ENCODE peak calls at places on chromosomes 13 and 19, in seven cellular contexts. One of them, this sample, is unnamed.

GRCh38 chr13:48560657-48561337 is 27.9 kb upstream of the RCBTB2 start:
- DNase-seq in stimulated activated CD4-positive, alpha-beta T cell treated with anti-CD3 and anti-CD28 coated beads, Interleukin-2, amount 100 ng/mL, for 48 hours: no peak
- DNase-seq in tibial artery: no peak
- DNase-seq in NCI-H1092: no peak
- DNase-seq in stimulated activated CD8-positive, alpha-beta memory T cell treated with anti-CD3 and anti-CD28 coated beads, Interleukin-15, amount 100 ng/mL, for 1 hour: no peak
- DNase-seq in chondrocyte: no peak
- DNase-seq in NCI-H460: no peak
- DNase-seq in this sample: no peak

GRCh38 chr13:32056316-32056715 is 24.7 kb downstream of the FRY start:
- DNase-seq in stimulated activated CD4-positive, alpha-beta T cell treated with anti-CD3 and anti-CD28 coated beads, Interleukin-2, amount 100 ng/mL, for 48 hours: no peak
- DNase-seq in tibial artery: no peak
- DNase-seq in NCI-H1092: peak
- DNase-seq in stimulated activated CD8-positive, alpha-beta memory T cell treated with anti-CD3 and anti-CD28 coated beads, Interleukin-15, amount 100 ng/mL, for 1 hour: no peak
- DNase-seq in chondrocyte: no peak
- DNase-seq in NCI-H460: no peak
- DNase-seq in this sample: no peak

GRCh38 chr13:99307648-99308339 is 595 bp upstream of the GPR183 start:
- DNase-seq in stimulated activated CD4-positive, alpha-beta T cell treated with anti-CD3 and anti-CD28 coated beads, Interleukin-2, amount 100 ng/mL, for 48 hours: peak
- DNase-seq in tibial artery: peak
- DNase-seq in NCI-H1092: no peak
- DNase-seq in stimulated activated CD8-positive, alpha-beta memory T cell treated with anti-CD3 and anti-CD28 coated beads, Interleukin-15, amount 100 ng/mL, for 1 hour: no peak
- DNase-seq in chondrocyte: no peak
- DNase-seq in NCI-H460: no peak
- DNase-seq in this sample: no peak

GRCh38 chr13:113597386-113598080 is 13.0 kb downstream of the TFDP1 start:
- DNase-seq in stimulated activated CD4-positive, alpha-beta T cell treated with anti-CD3 and anti-CD28 coated beads, Interleukin-2, amount 100 ng/mL, for 48 hours: no peak
- DNase-seq in tibial artery: peak
- DNase-seq in NCI-H1092: no peak
- DNase-seq in stimulated activated CD8-positive, alpha-beta memory T cell treated with anti-CD3 and anti-CD28 coated beads, Interleukin-15, amount 100 ng/mL, for 1 hour: no peak
- DNase-seq in chondrocyte: peak
- DNase-seq in NCI-H460: no peak
- DNase-seq in this sample: no peak

GRCh38 chr19:6570754-6571153 is 20.2 kb downstream of the CD70 start:
- DNase-seq in stimulated activated CD4-positive, alpha-beta T cell treated with anti-CD3 and anti-CD28 coated beads, Interleukin-2, amount 100 ng/mL, for 48 hours: no peak
- DNase-seq in tibial artery: no peak
- DNase-seq in NCI-H1092: no peak
- DNase-seq in stimulated activated CD8-positive, alpha-beta memory T cell treated with anti-CD3 and anti-CD28 coated beads, Interleukin-15, amount 100 ng/mL, for 1 hour: no peak
- DNase-seq in chondrocyte: no peak
- DNase-seq in NCI-H460: no peak
- DNase-seq in this sample: no peak

GRCh38 chr19:2041436-2041685 is 9.7 kb downstream of the MKNK2 start:
- DNase-seq in stimulated activated CD4-positive, alpha-beta T cell treated with anti-CD3 and anti-CD28 coated beads, Interleukin-2, amount 100 ng/mL, for 48 hours: no peak
- DNase-seq in tibial artery: no peak
- DNase-seq in NCI-H1092: no peak
- DNase-seq in stimulated activated CD8-positive, alpha-beta memory T cell treated with anti-CD3 and anti-CD28 coated beads, Interleukin-15, amount 100 ng/mL, for 1 hour: no peak
- DNase-seq in chondrocyte: no peak
- DNase-seq in NCI-H460: no peak
- DNase-seq in this sample: no peak

GRCh38 chr13:40777957-40778235 is 6.9 kb upstream of the MRPS31 start:
- DNase-seq in stimulated activated CD4-positive, alpha-beta T cell treated with anti-CD3 and anti-CD28 coated beads, Interleukin-2, amount 100 ng/mL, for 48 hours: no peak
- DNase-seq in tibial artery: no peak
- DNase-seq in NCI-H1092: no peak
- DNase-seq in stimulated activated CD8-positive, alpha-beta memory T cell treated with anti-CD3 and anti-CD28 coated beads, Interleukin-15, amount 100 ng/mL, for 1 hour: no peak
- DNase-seq in chondrocyte: no peak
- DNase-seq in NCI-H460: no peak
- DNase-seq in this sample: no peak

GRCh38 chr13:35349673-35350278 is 126.7 kb downstream of the MAB21L1 start:
- DNase-seq in stimulated activated CD4-positive, alpha-beta T cell treated with anti-CD3 and anti-CD28 coated beads, Interleukin-2, amount 100 ng/mL, for 48 hours: no peak
- DNase-seq in tibial artery: no peak
- DNase-seq in NCI-H1092: no peak
- DNase-seq in stimulated activated CD8-positive, alpha-beta memory T cell treated with anti-CD3 and anti-CD28 coated beads, Interleukin-15, amount 100 ng/mL, for 1 hour: no peak
- DNase-seq in chondrocyte: no peak
- DNase-seq in NCI-H460: no peak
- DNase-seq in this sample: no peak

GRCh38 chr13:45122941-45123340 is 2.6 kb downstream of the GTF2F2 start:
- DNase-seq in stimulated activated CD4-positive, alpha-beta T cell treated with anti-CD3 and anti-CD28 coated beads, Interleukin-2, amount 100 ng/mL, for 48 hours: no peak
- DNase-seq in tibial artery: no peak
- DNase-seq in NCI-H1092: no peak
- DNase-seq in stimulated activated CD8-positive, alpha-beta memory T cell treated with anti-CD3 and anti-CD28 coated beads, Interleukin-15, amount 100 ng/mL, for 1 hour: no peak
- DNase-seq in chondrocyte: no peak
- DNase-seq in NCI-H460: no peak
- DNase-seq in this sample: no peak

GRCh38 chr13:93225610-93226009 is 997 bp upstream of the GPC6 start:
- DNase-seq in stimulated activated CD4-positive, alpha-beta T cell treated with anti-CD3 and anti-CD28 coated beads, Interleukin-2, amount 100 ng/mL, for 48 hours: no peak
- DNase-seq in tibial artery: no peak
- DNase-seq in NCI-H1092: no peak
- DNase-seq in stimulated activated CD8-positive, alpha-beta memory T cell treated with anti-CD3 and anti-CD28 coated beads, Interleukin-15, amount 100 ng/mL, for 1 hour: no peak
- DNase-seq in chondrocyte: no peak
- DNase-seq in NCI-H460: no peak
- DNase-seq in this sample: no peak

GRCh38 chr19:16611121-16611520 is 16.9 kb downstream of the MED26 start:
- DNase-seq in stimulated activated CD4-positive, alpha-beta T cell treated with anti-CD3 and anti-CD28 coated beads, Interleukin-2, amount 100 ng/mL, for 48 hours: no peak
- DNase-seq in tibial artery: no peak
- DNase-seq in NCI-H1092: no peak
- DNase-seq in stimulated activated CD8-positive, alpha-beta memory T cell treated with anti-CD3 and anti-CD28 coated beads, Interleukin-15, amount 100 ng/mL, for 1 hour: no peak
- DNase-seq in chondrocyte: no peak
- DNase-seq in NCI-H460: no peak
- DNase-seq in this sample: no peak

GRCh38 chr19:33373701-33374405 is at the start of gene CEBPG:
- DNase-seq in stimulated activated CD4-positive, alpha-beta T cell treated with anti-CD3 and anti-CD28 coated beads, Interleukin-2, amount 100 ng/mL, for 48 hours: peak
- DNase-seq in tibial artery: no peak
- DNase-seq in NCI-H1092: peak
- DNase-seq in stimulated activated CD8-positive, alpha-beta memory T cell treated with anti-CD3 and anti-CD28 coated beads, Interleukin-15, amount 100 ng/mL, for 1 hour: no peak
- DNase-seq in chondrocyte: no peak
- DNase-seq in NCI-H460: peak
- DNase-seq in this sample: peak

GRCh38 chr13:75139291-75139690 is 342.7 kb downstream of the TBC1D4 start:
- DNase-seq in stimulated activated CD4-positive, alpha-beta T cell treated with anti-CD3 and anti-CD28 coated beads, Interleukin-2, amount 100 ng/mL, for 48 hours: no peak
- DNase-seq in tibial artery: no peak
- DNase-seq in NCI-H1092: no peak
- DNase-seq in stimulated activated CD8-positive, alpha-beta memory T cell treated with anti-CD3 and anti-CD28 coated beads, Interleukin-15, amount 100 ng/mL, for 1 hour: no peak
- DNase-seq in chondrocyte: no peak
- DNase-seq in NCI-H460: no peak
- DNase-seq in this sample: no peak

GRCh38 chr19:8461376-8461775 is 16.6 kb downstream of the HNRNPM start:
- DNase-seq in stimulated activated CD4-positive, alpha-beta T cell treated with anti-CD3 and anti-CD28 coated beads, Interleukin-2, amount 100 ng/mL, for 48 hours: no peak
- DNase-seq in tibial artery: no peak
- DNase-seq in NCI-H1092: no peak
- DNase-seq in stimulated activated CD8-positive, alpha-beta memory T cell treated with anti-CD3 and anti-CD28 coated beads, Interleukin-15, amount 100 ng/mL, for 1 hour: no peak
- DNase-seq in chondrocyte: no peak
- DNase-seq in NCI-H460: no peak
- DNase-seq in this sample: no peak

GRCh38 chr13:83829800-83830199 is 52.5 kb downstream of the SLITRK1 start:
- DNase-seq in stimulated activated CD4-positive, alpha-beta T cell treated with anti-CD3 and anti-CD28 coated beads, Interleukin-2, amount 100 ng/mL, for 48 hours: no peak
- DNase-seq in tibial artery: no peak
- DNase-seq in NCI-H1092: no peak
- DNase-seq in stimulated activated CD8-positive, alpha-beta memory T cell treated with anti-CD3 and anti-CD28 coated beads, Interleukin-15, amount 100 ng/mL, for 1 hour: no peak
- DNase-seq in chondrocyte: no peak
- DNase-seq in NCI-H460: no peak
- DNase-seq in this sample: no peak

GRCh38 chr13:58097831-58098230 is 466.3 kb downstream of the PCDH17 start:
- DNase-seq in stimulated activated CD4-positive, alpha-beta T cell treated with anti-CD3 and anti-CD28 coated beads, Interleukin-2, amount 100 ng/mL, for 48 hours: no peak
- DNase-seq in tibial artery: no peak
- DNase-seq in NCI-H1092: no peak
- DNase-seq in stimulated activated CD8-positive, alpha-beta memory T cell treated with anti-CD3 and anti-CD28 coated beads, Interleukin-15, amount 100 ng/mL, for 1 hour: no peak
- DNase-seq in chondrocyte: no peak
- DNase-seq in NCI-H460: no peak
- DNase-seq in this sample: no peak

GRCh38 chr13:27792393-27793218 is at the start of gene GSX1:
- DNase-seq in stimulated activated CD4-positive, alpha-beta T cell treated with anti-CD3 and anti-CD28 coated beads, Interleukin-2, amount 100 ng/mL, for 48 hours: peak
- DNase-seq in tibial artery: peak
- DNase-seq in NCI-H1092: no peak
- DNase-seq in stimulated activated CD8-positive, alpha-beta memory T cell treated with anti-CD3 and anti-CD28 coated beads, Interleukin-15, amount 100 ng/mL, for 1 hour: no peak
- DNase-seq in chondrocyte: no peak
- DNase-seq in NCI-H460: peak
- DNase-seq in this sample: peak

GRCh38 chr13:48660356-48661076 is 6.8 kb downstream of the CYSLTR2 start:
- DNase-seq in stimulated activated CD4-positive, alpha-beta T cell treated with anti-CD3 and anti-CD28 coated beads, Interleukin-2, amount 100 ng/mL, for 48 hours: no peak
- DNase-seq in tibial artery: no peak
- DNase-seq in NCI-H1092: no peak
- DNase-seq in stimulated activated CD8-positive, alpha-beta memory T cell treated with anti-CD3 and anti-CD28 coated beads, Interleukin-15, amount 100 ng/mL, for 1 hour: no peak
- DNase-seq in chondrocyte: no peak
- DNase-seq in NCI-H460: no peak
- DNase-seq in this sample: no peak

GRCh38 chr19:39409207-39409885 is 2.7 kb downstream of the ZFP36 start:
- DNase-seq in stimulated activated CD4-positive, alpha-beta T cell treated with anti-CD3 and anti-CD28 coated beads, Interleukin-2, amount 100 ng/mL, for 48 hours: peak
- DNase-seq in tibial artery: peak
- DNase-seq in NCI-H1092: no peak
- DNase-seq in stimulated activated CD8-positive, alpha-beta memory T cell treated with anti-CD3 and anti-CD28 coated beads, Interleukin-15, amount 100 ng/mL, for 1 hour: peak
- DNase-seq in chondrocyte: no peak
- DNase-seq in NCI-H460: no peak
- DNase-seq in this sample: no peak

GRCh38 chr19:56107626-56108351 is 13.3 kb downstream of the ZNF787 start:
- DNase-seq in stimulated activated CD4-positive, alpha-beta T cell treated with anti-CD3 and anti-CD28 coated beads, Interleukin-2, amount 100 ng/mL, for 48 hours: no peak
- DNase-seq in tibial artery: peak
- DNase-seq in NCI-H1092: no peak
- DNase-seq in stimulated activated CD8-positive, alpha-beta memory T cell treated with anti-CD3 and anti-CD28 coated beads, Interleukin-15, amount 100 ng/mL, for 1 hour: no peak
- DNase-seq in chondrocyte: no peak
- DNase-seq in NCI-H460: no peak
- DNase-seq in this sample: no peak

GRCh38 chr13:21683034-21683733 is 12.3 kb downstream of the FGF9 start:
- DNase-seq in stimulated activated CD4-positive, alpha-beta T cell treated with anti-CD3 and anti-CD28 coated beads, Interleukin-2, amount 100 ng/mL, for 48 hours: no peak
- DNase-seq in tibial artery: no peak
- DNase-seq in NCI-H1092: no peak
- DNase-seq in stimulated activated CD8-positive, alpha-beta memory T cell treated with anti-CD3 and anti-CD28 coated beads, Interleukin-15, amount 100 ng/mL, for 1 hour: no peak
- DNase-seq in chondrocyte: no peak
- DNase-seq in NCI-H460: no peak
- DNase-seq in this sample: no peak

GRCh38 chr13:49620170-49620621 is 8.1 kb upstream of the ARL11 start:
- DNase-seq in stimulated activated CD4-positive, alpha-beta T cell treated with anti-CD3 and anti-CD28 coated beads, Interleukin-2, amount 100 ng/mL, for 48 hours: no peak
- DNase-seq in tibial artery: no peak
- DNase-seq in NCI-H1092: no peak
- DNase-seq in stimulated activated CD8-positive, alpha-beta memory T cell treated with anti-CD3 and anti-CD28 coated beads, Interleukin-15, amount 100 ng/mL, for 1 hour: no peak
- DNase-seq in chondrocyte: no peak
- DNase-seq in NCI-H460: no peak
- DNase-seq in this sample: no peak

GRCh38 chr13:57264965-57265364 is 98.0 kb downstream of the PRR20E start:
- DNase-seq in stimulated activated CD4-positive, alpha-beta T cell treated with anti-CD3 and anti-CD28 coated beads, Interleukin-2, amount 100 ng/mL, for 48 hours: no peak
- DNase-seq in tibial artery: no peak
- DNase-seq in NCI-H1092: no peak
- DNase-seq in stimulated activated CD8-positive, alpha-beta memory T cell treated with anti-CD3 and anti-CD28 coated beads, Interleukin-15, amount 100 ng/mL, for 1 hour: no peak
- DNase-seq in chondrocyte: no peak
- DNase-seq in NCI-H460: no peak
- DNase-seq in this sample: no peak

GRCh38 chr13:113616991-113617749 is 32.6 kb downstream of the TFDP1 start:
- DNase-seq in stimulated activated CD4-positive, alpha-beta T cell treated with anti-CD3 and anti-CD28 coated beads, Interleukin-2, amount 100 ng/mL, for 48 hours: no peak
- DNase-seq in tibial artery: no peak
- DNase-seq in NCI-H1092: no peak
- DNase-seq in stimulated activated CD8-positive, alpha-beta memory T cell treated with anti-CD3 and anti-CD28 coated beads, Interleukin-15, amount 100 ng/mL, for 1 hour: no peak
- DNase-seq in chondrocyte: peak
- DNase-seq in NCI-H460: no peak
- DNase-seq in this sample: no peak

GRCh38 chr13:28387740-28388501 is 107.0 kb downstream of the FLT1 start:
- DNase-seq in stimulated activated CD4-positive, alpha-beta T cell treated with anti-CD3 and anti-CD28 coated beads, Interleukin-2, amount 100 ng/mL, for 48 hours: no peak
- DNase-seq in tibial artery: no peak
- DNase-seq in NCI-H1092: no peak
- DNase-seq in stimulated activated CD8-positive, alpha-beta memory T cell treated with anti-CD3 and anti-CD28 coated beads, Interleukin-15, amount 100 ng/mL, for 1 hour: no peak
- DNase-seq in chondrocyte: no peak
- DNase-seq in NCI-H460: no peak
- DNase-seq in this sample: no peak

GRCh38 chr13:77028202-77028601 is 1.2 kb upstream of the FBXL3 start:
- DNase-seq in stimulated activated CD4-positive, alpha-beta T cell treated with anti-CD3 and anti-CD28 coated beads, Interleukin-2, amount 100 ng/mL, for 48 hours: no peak
- DNase-seq in tibial artery: peak
- DNase-seq in NCI-H1092: no peak
- DNase-seq in stimulated activated CD8-positive, alpha-beta memory T cell treated with anti-CD3 and anti-CD28 coated beads, Interleukin-15, amount 100 ng/mL, for 1 hour: no peak
- DNase-seq in chondrocyte: no peak
- DNase-seq in NCI-H460: no peak
- DNase-seq in this sample: no peak

GRCh38 chr13:100532836-100533435 is 55.7 kb downstream of the GGACT start:
- DNase-seq in stimulated activated CD4-positive, alpha-beta T cell treated with anti-CD3 and anti-CD28 coated beads, Interleukin-2, amount 100 ng/mL, for 48 hours: no peak
- DNase-seq in tibial artery: no peak
- DNase-seq in NCI-H1092: no peak
- DNase-seq in stimulated activated CD8-positive, alpha-beta memory T cell treated with anti-CD3 and anti-CD28 coated beads, Interleukin-15, amount 100 ng/mL, for 1 hour: no peak
- DNase-seq in chondrocyte: no peak
- DNase-seq in NCI-H460: no peak
- DNase-seq in this sample: no peak

GRCh38 chr19:4933528-4933927 is 24.2 kb downstream of the UHRF1 start:
- DNase-seq in stimulated activated CD4-positive, alpha-beta T cell treated with anti-CD3 and anti-CD28 coated beads, Interleukin-2, amount 100 ng/mL, for 48 hours: no peak
- DNase-seq in tibial artery: no peak
- DNase-seq in NCI-H1092: no peak
- DNase-seq in stimulated activated CD8-positive, alpha-beta memory T cell treated with anti-CD3 and anti-CD28 coated beads, Interleukin-15, amount 100 ng/mL, for 1 hour: no peak
- DNase-seq in chondrocyte: no peak
- DNase-seq in NCI-H460: no peak
- DNase-seq in this sample: no peak

GRCh38 chr13:73803997-73804396 is 330.2 kb downstream of the KLF12 start:
- DNase-seq in stimulated activated CD4-positive, alpha-beta T cell treated with anti-CD3 and anti-CD28 coated beads, Interleukin-2, amount 100 ng/mL, for 48 hours: no peak
- DNase-seq in tibial artery: no peak
- DNase-seq in NCI-H1092: no peak
- DNase-seq in stimulated activated CD8-positive, alpha-beta memory T cell treated with anti-CD3 and anti-CD28 coated beads, Interleukin-15, amount 100 ng/mL, for 1 hour: no peak
- DNase-seq in chondrocyte: no peak
- DNase-seq in NCI-H460: no peak
- DNase-seq in this sample: no peak

GRCh38 chr19:48568345-48568886 is 16.4 kb downstream of the SULT2B1 start:
- DNase-seq in stimulated activated CD4-positive, alpha-beta T cell treated with anti-CD3 and anti-CD28 coated beads, Interleukin-2, amount 100 ng/mL, for 48 hours: no peak
- DNase-seq in tibial artery: peak
- DNase-seq in NCI-H1092: no peak
- DNase-seq in stimulated activated CD8-positive, alpha-beta memory T cell treated with anti-CD3 and anti-CD28 coated beads, Interleukin-15, amount 100 ng/mL, for 1 hour: no peak
- DNase-seq in chondrocyte: no peak
- DNase-seq in NCI-H460: peak
- DNase-seq in this sample: no peak

GRCh38 chr13:30581582-30581981 is 36.1 kb upstream of the USPL1 start:
- DNase-seq in stimulated activated CD4-positive, alpha-beta T cell treated with anti-CD3 and anti-CD28 coated beads, Interleukin-2, amount 100 ng/mL, for 48 hours: no peak
- DNase-seq in tibial artery: no peak
- DNase-seq in NCI-H1092: no peak
- DNase-seq in stimulated activated CD8-positive, alpha-beta memory T cell treated with anti-CD3 and anti-CD28 coated beads, Interleukin-15, amount 100 ng/mL, for 1 hour: no peak
- DNase-seq in chondrocyte: no peak
- DNase-seq in NCI-H460: no peak
- DNase-seq in this sample: no peak